ENCODE peak calls at places on chromosomes 2 and 18, in seven cellular contexts. Y is left lobe of liver; A is activated CD4-positive, alpha-beta T cell treated with anti-CD3 and anti-CD28 coated beads for 36 hours; G is SW480; K is T follicular helper cell; I is stimulated activated CD4-positive, alpha-beta T cell treated with anti-CD3 and anti-CD28 coated beads, Interleukin-4, amount 100 ng/mL, for 24 hours; W is MCF 10A. N is an unnamed sample.

GRCh38 chr2:10753156-10753555 is 31.7 kb downstream of the ATP6V1C2 start:
- DNase-seq in Y (no peak), A (no peak), G (no peak), K (no peak), I (no peak), W (no peak), N (no peak)

GRCh38 chr2:1859671-1860450 is 115.5 kb upstream of the PXDN start:
- DNase-seq in Y (no peak), A (no peak), G (no peak), K (no peak), I (no peak), W (no peak), N (no peak)

GRCh38 chr2:36420569-36421164 is 65.1 kb downstream of the CRIM1 start:
- DNase-seq in Y (no peak), A (no peak), G (no peak), K (no peak), I (no peak), W (no peak), N (no peak)

GRCh38 chr2:152223997-152224396 is 48.4 kb upstream of the STAM2 start:
- DNase-seq in Y (no peak), A (no peak), G (no peak), K (no peak), I (no peak), W (peak), N (peak)

GRCh38 chr2:10005461-10005860 is 37.9 kb upstream of the KLF11 start:
- DNase-seq in Y (no peak), A (no peak), G (no peak), K (no peak), I (no peak), W (no peak), N (no peak)

GRCh38 chr18:7317804-7318231 is 86.9 kb downstream of the LRRC30 start:
- DNase-seq in Y (no peak), A (no peak), G (peak), K (no peak), I (no peak), W (peak), N (no peak)

GRCh38 chr2:210584834-210585233 is 28.4 kb downstream of the CPS1 start:
- DNase-seq in Y (no peak), A (no peak), G (peak), K (no peak), I (no peak), W (peak), N (peak)

GRCh38 chr18:5173646-5174045 is 23.4 kb downstream of the AKAIN1 start:
- DNase-seq in Y (no peak), A (no peak), G (no peak), K (no peak), I (no peak), W (no peak), N (no peak)

GRCh38 chr18:3610818-3611217 is 160.8 kb downstream of the TGIF1 start:
- DNase-seq in Y (no peak), A (peak), G (no peak), K (no peak), I (peak), W (peak), N (no peak)

GRCh38 chr2:23568257-23569190 is 183.5 kb downstream of the KLHL29 start:
- DNase-seq in Y (no peak), A (no peak), G (no peak), K (no peak), I (no peak), W (no peak), N (no peak)

GRCh38 chr2:95377724-95378123 is 24.8 kb upstream of the FAHD2A start:
- DNase-seq in Y (peak), A (no peak), G (no peak), K (no peak), I (no peak), W (no peak), N (no peak)

N was measured in dermis blood vessel endothelial cell.